ENCODE peak calls at places on chromosomes 13 and 19, in four cellular contexts. L is A549, E is heart left ventricle, Y is fibroblast of mammary gland. R is an unnamed sample.

GRCh38 chr13:106376411-106377112 is 158.9 kb downstream of the EFNB2 start:
- DNase-seq in E (no peak), Y (peak), L (peak), R (peak)

GRCh38 chr13:100075700-100076587 is 12.9 kb upstream of the PCCA start:
- DNase-seq in E (no peak), L (no peak), Y (peak), R (no peak)

GRCh38 chr19:40667602-40668001 is 22.8 kb downstream of the NUMBL start:
- DNase-seq in Y (no peak), E (no peak), L (no peak), R (no peak)

GRCh38 chr13:101059803-101060202 is 356.5 kb downstream of the NALCN start:
- DNase-seq in E (no peak), Y (no peak), L (no peak), R (no peak)

GRCh38 chr13:46113596-46113995 is 8.8 kb upstream of the CPB2 start:
- DNase-seq in E (no peak), L (no peak), Y (peak), R (no peak)

GRCh38 chr19:33883869-33884519 is 87.3 kb downstream of the KCTD15 start:
- DNase-seq in L (no peak), E (peak), Y (no peak), R (no peak)

GRCh38 chr19:55149078-55150003 is at the start of gene TNNT1:
- DNase-seq in L (peak), Y (no peak), E (peak), R (no peak)

GRCh38 chr13:23889598-23890224 is 511 bp upstream of the MIPEP start:
- DNase-seq in L (peak), E (no peak), Y (no peak), R (peak)

GRCh38 chr13:75458696-75459422 is 23.1 kb downstream of the TBC1D4 start:
- DNase-seq in Y (no peak), L (no peak), E (peak), R (no peak)

GRCh38 chr13:111610077-111610476 is 289.6 kb downstream of the TEX29 start:
- DNase-seq in Y (no peak), L (no peak), E (no peak), R (no peak)

GRCh38 chr13:43054803-43055802 is 31.7 kb downstream of the DNAJC15 start:
- DNase-seq in E (peak), L (peak), Y (peak), R (peak)

DNA sequence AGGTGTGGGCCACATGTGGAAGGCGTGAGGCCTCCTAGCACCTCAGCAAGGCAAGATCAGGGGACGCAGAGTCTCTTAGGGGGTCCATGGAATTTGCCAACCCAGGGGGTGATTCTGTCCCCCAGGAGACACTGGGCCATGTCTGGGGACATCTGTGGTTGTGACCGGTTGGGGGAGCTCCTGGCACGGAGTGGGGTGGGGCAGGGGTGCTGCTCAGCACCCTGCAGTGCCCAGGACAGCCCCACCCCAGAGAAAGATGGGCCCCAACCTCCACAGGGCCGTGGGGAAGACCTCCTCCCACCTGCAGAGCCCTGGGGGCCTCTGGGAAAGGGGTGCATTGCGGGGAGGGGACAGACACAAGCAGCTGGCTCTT is 4.0 kb downstream of the MKNK2 start:
- DNase-seq in E (no peak), Y (no peak), L (no peak), R (no peak)
- H3K4me3 ChIP-seq in E (no peak), Y (no peak), L (peak), R (no peak)

GRCh38 chr19:57302020-57302465 is 18.2 kb upstream of the ZNF543 start:
- DNase-seq in E (no peak), Y (peak), L (no peak), R (peak)

GRCh38 chr19:57308514-57308913 is 11.8 kb upstream of the ZNF543 start:
- DNase-seq in E (no peak), L (no peak), Y (no peak), R (no peak)

GRCh38 chr19:57305056-57305455 is 15.2 kb upstream of the ZNF543 start:
- DNase-seq in L (no peak), Y (no peak), E (no peak), R (no peak)

GRCh38 chr19:57302727-57303401 is 17.4 kb upstream of the ZNF543 start:
- DNase-seq in L (no peak), E (no peak), Y (no peak), R (no peak)
- TF ChIP-seq CTCF in L (no peak), E (no peak), Y (no peak), R (no peak)

DNA sequence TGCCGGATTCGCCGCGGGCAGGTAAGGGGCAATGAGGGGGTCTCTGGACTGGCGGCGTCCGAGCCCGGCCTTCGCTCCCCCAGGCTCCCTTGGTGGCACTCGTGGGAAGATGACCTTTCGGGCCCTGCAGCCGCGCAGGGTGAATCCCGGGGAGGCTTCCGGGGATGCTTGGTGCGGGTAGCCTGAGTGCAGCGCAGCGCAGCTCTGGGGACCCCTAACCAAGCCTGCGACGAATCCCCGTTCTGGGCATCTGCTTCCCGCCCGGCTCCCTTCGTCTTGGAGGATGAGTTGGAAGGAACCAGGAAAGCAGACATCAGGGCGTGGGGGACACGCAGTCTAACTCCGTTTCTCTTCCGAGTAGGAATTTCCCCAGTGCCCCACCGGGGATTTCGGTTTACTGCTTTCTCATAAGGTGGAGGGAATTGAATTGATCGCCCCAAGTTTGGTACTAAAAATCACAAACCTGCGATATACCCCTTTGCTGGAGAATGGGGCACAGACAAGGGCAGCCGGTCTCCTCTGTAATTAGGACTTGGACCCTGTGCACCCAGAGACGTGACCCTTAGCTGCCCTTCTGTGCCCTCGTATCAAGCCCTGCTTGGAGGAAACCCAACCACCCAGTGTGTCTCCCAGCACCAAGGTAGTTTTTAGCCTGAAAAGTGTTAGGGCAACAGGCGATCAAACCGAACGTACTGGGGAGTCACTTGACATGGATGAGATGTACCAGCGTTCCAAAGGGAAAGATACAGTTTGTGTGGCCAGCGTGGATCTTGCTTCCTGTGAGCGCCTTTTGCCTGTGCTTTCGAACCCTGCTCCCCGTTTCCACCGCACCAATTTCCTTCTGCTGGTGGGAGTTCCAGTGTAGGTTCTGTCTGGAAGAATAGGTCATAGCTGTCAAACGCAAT is 1.0 kb downstream of the GPC5 start:
- DNase-seq in Y (no peak), E (no peak), L (no peak), R (no peak)
- H3K4me3 ChIP-seq in Y (no peak), E (peak), L (peak), R (no peak)

DNA sequence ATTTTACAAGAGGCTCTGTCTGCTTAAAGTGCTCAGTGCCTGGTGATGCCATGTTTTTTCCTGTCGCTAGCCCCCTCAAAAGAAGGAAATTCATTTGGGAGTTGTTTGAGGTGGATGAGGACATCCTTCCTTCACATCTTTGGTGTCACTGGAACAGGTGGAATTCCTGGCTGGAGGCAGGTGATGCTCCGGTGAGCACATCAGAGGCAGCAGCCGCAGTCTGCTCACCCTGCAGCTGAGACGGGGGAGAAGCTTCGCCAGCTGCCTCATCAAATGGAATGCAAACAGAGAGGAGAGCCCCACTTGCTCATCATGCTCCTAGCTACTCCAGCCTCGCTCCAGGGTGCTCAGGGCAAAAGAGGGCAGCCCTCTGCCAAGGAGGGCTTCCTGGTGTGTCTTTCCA is 74.1 kb upstream of the UBL3 start:
- DNase-seq in Y (peak), L (peak), E (no peak), R (peak)
- TF ChIP-seq CTCF in Y (no peak), L (no peak), E (no peak), R (no peak)

GRCh38 chr19:35266149-35266903 is 2.4 kb upstream of the USF2 start:
- DNase-seq in L (no peak), E (peak), Y (no peak), R (no peak)
- H3K4me3 ChIP-seq in L (peak), E (peak), Y (peak), R (peak)